ENCODE peak calls at places on chromosome 14, in four cellular contexts. F is OCI-LY7, X is endothelial cell of umbilical vein, P is pancreas. H is an unnamed sample. For H3K4me1, the result is how much of the 10 kb centered on the place peaks cover.

GRCh38 chr14:89011727-89012271 is 187.3 kb downstream of the TTC8 start:
- DNase-seq in F (no peak), X (no peak), P (no peak), H (no peak)

GRCh38 chr14:67003009-67003753 is 186.1 kb upstream of the GARIN2 start:
- DNase-seq in F (no peak), X (no peak), P (no peak), H (no peak)

GRCh38 chr14:106224694-106224971 is 698.2 kb downstream of the TMEM121 start:
- DNase-seq in F (no peak), X (no peak), P (no peak), H (no peak)

GRCh38 chr14:56224179-56224578 is 106.0 kb downstream of the PELI2 start:
- DNase-seq in F (no peak), X (no peak), P (no peak), H (no peak)

GRCh38 chr14:96257056-96257455 is 1.0 kb downstream of the BDKRB1 start:
- DNase-seq in F (no peak), X (no peak), P (no peak), H (no peak)

GRCh38 chr14:54623279-54624004 is 56.5 kb downstream of the SAMD4A start:
- DNase-seq in F (no peak), X (peak), P (no peak), H (no peak)

GRCh38 chr14:72613196-72613974 is 280.5 kb downstream of the DPF3 start:
- DNase-seq in F (no peak), X (peak), P (peak), H (peak)

GRCh38 chr14:60106341-60106740 is 14.6 kb downstream of the PCNX4 start:
- DNase-seq in F (no peak), X (no peak), P (no peak), H (no peak)

DNA sequence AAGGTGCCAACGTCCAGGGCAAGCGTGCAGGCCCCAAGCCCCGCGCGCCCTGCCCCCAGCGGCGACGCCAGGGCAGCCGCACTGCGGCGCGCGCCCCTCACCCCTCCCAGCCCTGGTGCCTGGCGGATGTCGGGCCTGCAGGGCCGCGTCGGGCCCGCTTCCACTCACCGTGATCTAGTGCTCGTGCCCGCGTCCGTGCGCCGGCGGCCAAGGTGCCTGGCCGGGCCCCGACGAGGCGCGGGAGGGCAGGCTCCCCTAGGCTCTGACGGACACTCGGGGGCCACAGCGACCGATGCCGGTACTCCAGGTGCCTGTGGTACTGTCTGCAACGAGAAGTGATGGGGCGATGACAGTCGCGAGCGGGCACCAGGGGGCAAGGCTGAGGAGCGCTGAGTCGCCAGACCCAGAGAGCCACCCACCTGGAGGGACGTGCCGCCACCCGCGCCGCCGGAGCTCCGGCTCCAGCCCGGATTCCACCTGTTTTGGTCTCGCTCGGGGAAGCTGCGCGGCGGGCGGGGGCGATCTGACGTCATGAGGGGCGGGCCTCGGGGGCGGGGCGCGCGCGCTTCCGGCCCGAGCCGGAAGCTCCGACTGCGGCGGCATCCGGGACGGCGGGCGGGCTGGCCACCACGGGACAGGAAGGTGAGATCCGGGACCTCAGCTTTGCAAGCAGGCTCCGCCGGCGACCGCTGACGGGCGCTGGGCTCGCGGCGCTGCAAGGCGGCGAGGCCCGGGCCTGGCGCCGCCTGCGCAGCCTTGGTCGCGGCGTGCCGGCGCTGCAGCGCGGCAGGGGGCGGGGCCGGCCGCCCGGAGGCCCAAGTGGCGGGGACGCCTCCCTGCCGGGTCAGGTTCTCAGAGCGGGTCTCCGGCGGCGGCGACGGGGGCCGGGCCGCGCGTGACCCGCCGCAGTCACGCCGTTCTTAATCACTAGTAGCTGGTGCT is at the start of the genes LYSET and MOAP1:
- DNase-seq in F (peak), X (peak), P (peak), H (peak)
- TF ChIP-seq CTCF in F (peak), X (no peak), P (peak), H (peak)

GRCh38 chr14:69634871-69635270 is 23.5 kb downstream of the SUSD6 start:
- DNase-seq in F (no peak), X (no peak), P (no peak), H (no peak)
- H3K4me1 ChIP-seq in F (half or more), X (under half), P (under half), H (half or more)

DNA sequence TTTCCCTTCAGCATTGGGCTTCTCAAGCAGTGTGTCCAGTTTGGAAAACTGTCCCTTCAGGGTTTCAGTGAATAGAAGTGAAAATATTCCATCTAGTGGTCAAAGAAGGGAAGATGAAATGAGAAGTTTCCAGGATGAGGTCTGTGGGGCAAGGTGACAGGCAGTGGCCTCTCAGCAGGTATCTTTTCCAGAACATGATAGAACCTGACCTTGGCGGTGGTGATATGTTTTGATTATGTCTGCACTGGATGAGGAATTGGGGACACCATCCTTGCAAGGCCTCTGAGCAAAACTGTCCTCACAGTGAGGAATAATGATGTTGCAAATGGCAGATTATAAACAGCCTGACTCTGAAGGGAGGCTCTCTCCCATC is 4.7 kb downstream of the GPX2 start:
- DNase-seq in F (no peak), X (peak), P (no peak), H (no peak)
- TF ChIP-seq CTCF in F (peak), X (no peak), P (no peak), H (peak)

DNA sequence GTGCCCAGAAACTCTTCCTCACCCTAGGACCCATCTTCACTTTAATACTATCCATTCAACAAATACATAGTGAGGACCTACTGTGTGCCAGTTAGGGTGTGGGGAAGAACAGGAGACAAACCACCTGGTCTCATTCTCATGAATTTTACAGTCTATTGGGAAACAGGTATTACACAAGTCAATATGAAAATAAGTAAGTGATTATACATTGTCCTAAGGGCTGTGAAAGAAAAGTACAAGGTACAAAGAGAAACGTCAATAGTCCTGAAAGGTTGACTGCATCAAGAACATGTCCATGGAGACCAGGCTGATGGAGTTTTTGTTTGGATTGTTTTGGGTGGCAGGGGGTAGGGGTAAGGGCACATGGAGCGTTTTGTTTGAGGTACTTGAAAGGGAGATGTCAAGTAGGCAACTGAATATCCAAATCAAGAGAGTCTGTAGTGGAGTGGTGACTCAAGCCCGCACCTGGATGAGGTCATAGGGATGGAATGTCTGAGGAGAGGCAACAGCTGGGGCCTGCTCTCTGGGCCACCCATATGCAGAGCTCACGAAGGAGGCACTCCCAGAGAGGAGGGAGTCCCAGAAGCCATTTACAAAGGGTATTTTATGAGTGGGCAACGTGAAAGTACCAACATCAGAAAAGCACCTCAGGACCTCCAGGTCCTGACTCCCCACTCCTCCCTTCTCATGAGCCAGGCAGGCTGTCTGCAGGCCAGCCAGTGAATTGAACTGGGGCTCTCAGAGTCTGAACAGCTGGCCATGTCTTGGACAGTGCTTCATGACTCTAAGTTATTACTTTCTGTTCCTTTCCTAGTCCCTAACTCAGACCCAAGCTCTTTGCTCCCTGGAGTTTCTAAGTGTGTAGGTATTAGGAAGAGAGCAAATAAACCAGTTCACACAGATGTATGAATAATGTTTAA is 272.0 kb downstream of the ZFP36L1 start:
- DNase-seq in F (no peak), X (no peak), P (peak), H (peak)
- H3K4me1 ChIP-seq in F (under half), X (under half), P (half or more), H (half or more)

GRCh38 chr14:77023001-77023996 is 5.2 kb downstream of the IRF2BPL start:
- DNase-seq in F (no peak), X (peak), P (peak), H (peak)
- TF ChIP-seq CTCF in F (peak), X (no peak), P (peak), H (peak)

DNA sequence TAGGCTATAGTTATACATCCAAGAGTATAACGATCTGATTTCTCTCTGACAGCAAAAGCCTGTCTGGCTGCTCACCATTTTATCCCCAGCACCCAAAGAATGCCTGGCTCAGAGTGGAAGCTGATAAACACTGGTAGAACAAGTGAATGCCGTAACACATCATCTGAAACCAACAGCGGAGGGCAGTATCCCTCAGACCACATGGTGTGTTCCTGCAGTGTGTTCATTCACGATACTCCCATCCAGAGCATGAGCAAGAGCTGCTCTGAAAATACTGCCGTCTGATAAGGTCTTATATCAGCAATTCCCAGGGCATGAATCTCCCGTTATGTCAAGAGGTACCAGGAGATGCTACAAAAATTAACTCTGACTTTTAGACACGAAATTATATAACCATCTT is 95.9 kb downstream of the TTC7B start:
- DNase-seq in F (no peak), X (no peak), P (no peak), H (no peak)
- H3K4me1 ChIP-seq in F (under half), X (under half), P (under half), H (under half)

H was measured in transverse colon.